ENCODE peak calls at places on chromosomes 4 and X, in eight cellular contexts. One of them, this sample, is unnamed.

GRCh38 chrX:95076449-95076848 is 1402.4 kb downstream of the FAM133A start:
- DNase-seq in AG10803: peak; percentile 53
- DNase-seq in A549: no peak
- DNase-seq in heart left ventricle: no peak
- DNase-seq in lower leg skin: no peak
- DNase-seq in mammary epithelial cell: peak; percentile 27
- DNase-seq in pancreas: no peak
- DNase-seq in HepG2: peak; percentile 2
- DNase-seq in this sample: peak; percentile 73

GRCh38 chr4:26326791-26327190 is 6.0 kb downstream of the RBPJ start:
- DNase-seq in mammary epithelial cell: peak; percentile 62
- DNase-seq in AG10803: peak; percentile 96
- DNase-seq in heart left ventricle: no peak
- DNase-seq in pancreas: no peak
- DNase-seq in A549: no peak
- DNase-seq in lower leg skin: no peak
- DNase-seq in HepG2: no peak
- DNase-seq in this sample: peak; percentile 96

GRCh38 chrX:50202539-50202938 is 1.7 kb upstream of the AKAP4 start:
- DNase-seq in AG10803: no peak
- DNase-seq in HepG2: no peak
- DNase-seq in A549: no peak
- DNase-seq in heart left ventricle: no peak
- DNase-seq in lower leg skin: no peak
- DNase-seq in pancreas: no peak
- DNase-seq in mammary epithelial cell: peak; percentile 30
- DNase-seq in this sample: peak; percentile 1

GRCh38 chrX:13747836-13748235 is 13.3 kb downstream of the OFD1 start:
- DNase-seq in pancreas: no peak
- DNase-seq in A549: peak; percentile 18
- DNase-seq in AG10803: peak; percentile 67
- DNase-seq in mammary epithelial cell: peak; percentile 59
- DNase-seq in heart left ventricle: no peak
- DNase-seq in HepG2: peak; percentile 21
- DNase-seq in lower leg skin: no peak
- DNase-seq in this sample: peak; percentile 78

GRCh38 chr4:56424697-56425514 is 10.5 kb downstream of the PPAT start:
- DNase-seq in mammary epithelial cell: no peak
- DNase-seq in lower leg skin: no peak
- DNase-seq in A549: peak; percentile 16
- DNase-seq in heart left ventricle: no peak
- DNase-seq in pancreas: no peak
- DNase-seq in HepG2: no peak
- DNase-seq in AG10803: peak; percentile 42
- DNase-seq in this sample: peak; percentile 61

GRCh38 chr4:57231781-57232180 is 121.6 kb upstream of the IGFBP7 start:
- DNase-seq in AG10803: no peak
- DNase-seq in heart left ventricle: no peak
- DNase-seq in pancreas: no peak
- DNase-seq in HepG2: no peak
- DNase-seq in lower leg skin: no peak
- DNase-seq in A549: no peak
- DNase-seq in mammary epithelial cell: peak; percentile 50
- DNase-seq in this sample: peak; percentile 4

GRCh38 chr4:40134206-40134917 is 62.5 kb upstream of the RHOH start:
- DNase-seq in lower leg skin: no peak
- DNase-seq in AG10803: no peak
- DNase-seq in HepG2: no peak
- DNase-seq in mammary epithelial cell: no peak
- DNase-seq in pancreas: no peak
- DNase-seq in heart left ventricle: no peak
- DNase-seq in A549: no peak
- DNase-seq in this sample: no peak

GRCh38 chrX:13733506-13733905 is 914 bp downstream of the TRAPPC2 start:
- DNase-seq in heart left ventricle: no peak
- DNase-seq in pancreas: no peak
- DNase-seq in mammary epithelial cell: no peak
- DNase-seq in A549: no peak
- DNase-seq in AG10803: peak; percentile 23
- DNase-seq in lower leg skin: no peak
- DNase-seq in HepG2: no peak
- DNase-seq in this sample: no peak

GRCh38 chrX:29627833-29628232 is 587.5 kb upstream of the MAGEB2 start:
- DNase-seq in heart left ventricle: no peak
- DNase-seq in A549: no peak
- DNase-seq in AG10803: no peak
- DNase-seq in pancreas: no peak
- DNase-seq in HepG2: no peak
- DNase-seq in lower leg skin: no peak
- DNase-seq in mammary epithelial cell: no peak
- DNase-seq in this sample: peak; percentile 13

GRCh38 chrX:40402771-40403533 is 177.8 kb upstream of the ATP6AP2 start:
- DNase-seq in pancreas: no peak
- DNase-seq in A549: peak; percentile 70
- DNase-seq in lower leg skin: peak; percentile 32
- DNase-seq in mammary epithelial cell: peak; percentile 14
- DNase-seq in heart left ventricle: no peak
- DNase-seq in HepG2: no peak
- DNase-seq in AG10803: peak; percentile 57
- DNase-seq in this sample: peak; percentile 35

GRCh38 chr4:8278009-8278395 is 8.4 kb downstream of the HTRA3 start:
- DNase-seq in A549: no peak
- DNase-seq in pancreas: no peak
- DNase-seq in HepG2: no peak
- DNase-seq in lower leg skin: no peak
- DNase-seq in mammary epithelial cell: no peak
- DNase-seq in AG10803: peak; percentile 29
- DNase-seq in heart left ventricle: peak; percentile 28
- DNase-seq in this sample: no peak
- H3K4me3 ChIP-seq in A549: no peak overlapping the region
- H3K4me3 ChIP-seq in pancreas: no peak overlapping the region
- H3K4me3 ChIP-seq in HepG2: no peak overlapping the region
- H3K4me3 ChIP-seq in lower leg skin: no peak overlapping the region
- H3K4me3 ChIP-seq in mammary epithelial cell: no peak overlapping the region
- H3K4me3 ChIP-seq in AG10803: no peak overlapping the region
- H3K4me3 ChIP-seq in heart left ventricle: no peak overlapping the region
- H3K4me3 ChIP-seq in this sample: no peak overlapping the region

DNA sequence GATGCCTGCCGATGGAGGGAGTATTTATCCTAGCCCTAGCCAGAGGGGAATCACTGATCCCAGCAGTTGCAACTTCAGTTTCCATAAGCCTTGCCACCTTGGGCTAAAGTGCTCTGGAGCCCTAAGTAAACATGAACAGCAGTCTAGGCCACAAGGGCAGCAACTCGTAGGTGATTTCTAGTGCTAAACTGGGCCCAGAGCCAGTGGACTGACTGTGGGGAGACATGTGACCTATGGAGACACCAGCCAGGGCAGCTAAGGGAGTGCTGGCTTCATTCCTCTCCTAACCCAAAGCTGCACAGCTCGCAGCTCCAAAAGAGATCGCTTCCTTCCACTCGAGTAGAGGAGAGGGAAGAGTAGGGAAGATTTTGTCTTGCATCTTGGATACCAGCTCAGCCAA is 120.8 kb upstream of the MAGEA10 start:
- DNase-seq in heart left ventricle: peak; percentile 48
- DNase-seq in HepG2: no peak
- DNase-seq in A549: no peak
- DNase-seq in lower leg skin: no peak
- DNase-seq in AG10803: no peak
- DNase-seq in pancreas: no peak
- DNase-seq in mammary epithelial cell: no peak
- DNase-seq in this sample: no peak
- TF ChIP-seq CTCF in heart left ventricle: no peak
- TF ChIP-seq CTCF in HepG2: no peak
- TF ChIP-seq CTCF in A549: no peak
- TF ChIP-seq CTCF in lower leg skin: no peak
- TF ChIP-seq CTCF in AG10803: no peak
- TF ChIP-seq CTCF in pancreas: no peak
- TF ChIP-seq CTCF in mammary epithelial cell: no peak
- TF ChIP-seq CTCF in this sample: no peak

GRCh38 chrX:123184858-123185251 is 777 bp downstream of the GRIA3 start:
- DNase-seq in heart left ventricle: peak; percentile 25
- DNase-seq in lower leg skin: no peak
- DNase-seq in A549: no peak
- DNase-seq in AG10803: peak; percentile 36
- DNase-seq in HepG2: no peak
- DNase-seq in mammary epithelial cell: no peak
- DNase-seq in pancreas: no peak
- DNase-seq in this sample: no peak

GRCh38 chrX:123186796-123187195 is 2.7 kb downstream of the GRIA3 start:
- DNase-seq in pancreas: no peak
- DNase-seq in AG10803: peak; percentile 72
- DNase-seq in HepG2: no peak
- DNase-seq in lower leg skin: no peak
- DNase-seq in heart left ventricle: no peak
- DNase-seq in A549: no peak
- DNase-seq in mammary epithelial cell: no peak
- DNase-seq in this sample: no peak

GRCh38 chrX:123188081-123188480 is 4.0 kb downstream of the GRIA3 start:
- DNase-seq in mammary epithelial cell: peak; percentile 2
- DNase-seq in lower leg skin: peak; percentile 14
- DNase-seq in pancreas: no peak
- DNase-seq in heart left ventricle: no peak
- DNase-seq in A549: no peak
- DNase-seq in HepG2: no peak
- DNase-seq in AG10803: peak; percentile 82
- DNase-seq in this sample: no peak

GRCh38 chrX:123184199-123184857 is at the start of gene GRIA3:
- DNase-seq in A549: no peak
- DNase-seq in HepG2: no peak
- DNase-seq in lower leg skin: no peak
- DNase-seq in heart left ventricle: no peak
- DNase-seq in mammary epithelial cell: no peak
- DNase-seq in pancreas: no peak
- DNase-seq in AG10803: peak; percentile 83
- DNase-seq in this sample: peak; percentile 38

GRCh38 chrX:123185714-123186113 is 1.6 kb downstream of the GRIA3 start:
- DNase-seq in pancreas: no peak
- DNase-seq in HepG2: no peak
- DNase-seq in A549: no peak
- DNase-seq in heart left ventricle: no peak
- DNase-seq in mammary epithelial cell: no peak
- DNase-seq in lower leg skin: no peak
- DNase-seq in AG10803: peak; percentile 49
- DNase-seq in this sample: no peak
- H3K4me3 ChIP-seq in pancreas: no peak overlapping the region
- H3K4me3 ChIP-seq in HepG2: no peak overlapping the region
- H3K4me3 ChIP-seq in A549: no peak overlapping the region
- H3K4me3 ChIP-seq in heart left ventricle: no peak overlapping the region
- H3K4me3 ChIP-seq in mammary epithelial cell: no peak overlapping the region
- H3K4me3 ChIP-seq in lower leg skin: no peak overlapping the region
- H3K4me3 ChIP-seq in AG10803: peak overlapping the region; percentile 75
- H3K4me3 ChIP-seq in this sample: peak overlapping the region; percentile 46

GRCh38 chrX:38327775-38328081 is 419 bp upstream of the RPGR start:
- DNase-seq in A549: no peak
- DNase-seq in AG10803: no peak
- DNase-seq in pancreas: no peak
- DNase-seq in HepG2: no peak
- DNase-seq in lower leg skin: no peak
- DNase-seq in mammary epithelial cell: no peak
- DNase-seq in heart left ventricle: no peak
- DNase-seq in this sample: no peak
- TF ChIP-seq CTCF in A549: no peak
- TF ChIP-seq CTCF in AG10803: no peak
- TF ChIP-seq CTCF in pancreas: no peak
- TF ChIP-seq CTCF in HepG2: no peak
- TF ChIP-seq CTCF in lower leg skin: no peak
- TF ChIP-seq CTCF in mammary epithelial cell: no peak
- TF ChIP-seq CTCF in heart left ventricle: no peak
- TF ChIP-seq CTCF in this sample: no peak

GRCh38 chr4:165331316-165331715 is 3.8 kb downstream of the MSMO1 start:
- DNase-seq in AG10803: no peak
- DNase-seq in mammary epithelial cell: no peak
- DNase-seq in pancreas: no peak
- DNase-seq in HepG2: no peak
- DNase-seq in heart left ventricle: no peak
- DNase-seq in lower leg skin: no peak
- DNase-seq in A549: no peak
- DNase-seq in this sample: no peak
- H3K4me3 ChIP-seq in AG10803: no peak overlapping the region
- H3K4me3 ChIP-seq in mammary epithelial cell: peak overlapping the region; percentile 98
- H3K4me3 ChIP-seq in pancreas: no peak overlapping the region
- H3K4me3 ChIP-seq in HepG2: peak overlapping the region; percentile 96
- H3K4me3 ChIP-seq in heart left ventricle: no peak overlapping the region
- H3K4me3 ChIP-seq in lower leg skin: no peak overlapping the region
- H3K4me3 ChIP-seq in A549: no peak overlapping the region
- H3K4me3 ChIP-seq in this sample: no peak overlapping the region

DNA sequence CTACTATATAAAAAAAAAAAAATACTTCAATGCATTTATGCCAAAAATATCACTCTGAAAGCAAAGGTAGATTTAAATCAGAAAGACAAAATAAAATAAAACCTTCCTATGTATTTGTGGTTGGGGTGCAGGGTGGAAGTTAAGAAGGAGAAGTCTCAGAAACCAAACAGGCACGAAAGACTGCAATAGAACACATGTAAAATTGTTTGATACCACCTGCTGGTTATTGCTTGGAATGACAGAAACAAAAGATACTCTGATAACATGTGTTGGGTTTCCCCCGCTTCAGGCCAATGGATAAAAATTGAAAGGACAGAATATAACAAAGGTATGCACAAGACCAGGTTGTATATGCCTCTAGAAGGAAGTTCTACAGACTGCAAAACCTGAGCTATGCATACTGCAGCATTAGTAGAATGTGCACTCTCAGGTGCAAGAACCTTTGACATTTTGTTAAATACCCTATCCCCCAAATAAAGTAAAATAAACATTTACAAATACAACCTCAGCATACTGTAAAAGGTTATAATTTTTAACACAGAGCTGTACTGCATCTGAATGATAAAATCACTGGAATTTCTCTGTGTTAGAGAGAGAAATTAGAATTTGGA is 118.8 kb downstream of the GABRA2 start:
- DNase-seq in HepG2: peak; percentile 17
- DNase-seq in A549: no peak
- DNase-seq in AG10803: peak; percentile 4
- DNase-seq in lower leg skin: no peak
- DNase-seq in mammary epithelial cell: peak; percentile 21
- DNase-seq in pancreas: no peak
- DNase-seq in heart left ventricle: no peak
- DNase-seq in this sample: peak; percentile 23
- TF ChIP-seq CTCF in HepG2: peak; percentile 60
- TF ChIP-seq CTCF in A549: no peak
- TF ChIP-seq CTCF in AG10803: peak; percentile 44
- TF ChIP-seq CTCF in lower leg skin: no peak
- TF ChIP-seq CTCF in mammary epithelial cell: peak; percentile 46
- TF ChIP-seq CTCF in pancreas: no peak
- TF ChIP-seq CTCF in heart left ventricle: peak; percentile 45
- TF ChIP-seq CTCF in this sample: peak; percentile 41

DNA sequence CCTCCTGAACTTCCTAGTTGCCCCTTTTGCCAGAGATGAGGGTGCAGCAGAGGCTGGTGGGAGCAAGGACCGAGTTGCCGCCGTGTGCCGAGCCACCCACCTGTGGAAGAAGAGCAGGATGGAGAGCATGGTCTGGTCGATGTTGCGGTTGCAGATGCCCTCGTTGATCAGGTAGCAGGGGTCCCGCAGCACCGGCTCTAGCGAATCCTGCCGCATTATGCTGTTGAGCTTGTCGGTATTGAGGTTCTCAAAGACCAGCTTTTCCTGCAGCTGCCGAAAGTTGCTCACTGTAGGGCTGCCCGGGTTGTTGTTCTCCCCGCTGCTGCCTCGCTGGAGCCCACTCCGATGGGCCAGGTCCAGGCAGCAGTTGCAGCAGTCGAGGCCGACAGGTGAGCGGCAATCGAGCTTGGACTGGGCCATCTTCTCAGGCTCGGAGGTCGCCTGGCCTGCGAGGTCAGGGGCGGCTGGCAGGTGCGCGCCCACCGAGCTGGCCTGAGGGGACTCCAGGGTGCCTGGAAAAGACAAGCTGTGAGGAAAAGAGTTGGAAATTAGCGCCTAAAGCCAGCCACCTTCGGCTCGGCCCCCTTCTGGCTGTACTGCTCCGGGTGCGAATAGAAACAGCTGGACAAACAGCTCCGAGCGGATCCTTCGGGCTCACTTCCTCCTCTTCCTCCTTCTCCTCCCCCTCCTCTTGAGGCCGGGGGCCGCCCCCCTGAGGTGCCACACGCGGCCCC is 420 bp downstream of the TSC22D3 start:
- DNase-seq in heart left ventricle: no peak
- DNase-seq in HepG2: no peak
- DNase-seq in lower leg skin: no peak
- DNase-seq in A549: peak; percentile 7
- DNase-seq in AG10803: no peak
- DNase-seq in mammary epithelial cell: no peak
- DNase-seq in pancreas: no peak
- DNase-seq in this sample: no peak
- H3K4me3 ChIP-seq in heart left ventricle: peak overlapping the region; percentile 28
- H3K4me3 ChIP-seq in HepG2: peak overlapping the region; percentile 52
- H3K4me3 ChIP-seq in lower leg skin: peak overlapping the region; percentile 30
- H3K4me3 ChIP-seq in A549: peak overlapping the region; percentile 56
- H3K4me3 ChIP-seq in AG10803: peak overlapping the region; percentile 43
- H3K4me3 ChIP-seq in mammary epithelial cell: peak overlapping the region; percentile 54
- H3K4me3 ChIP-seq in pancreas: peak overlapping the region; percentile 54
- H3K4me3 ChIP-seq in this sample: peak overlapping the region; percentile 56